ENCODE peak calls at places on chromosome 1, in six cellular contexts. Q is T-helper 1 cell, A is C1 segment of cervical spinal cord, G is kidney, D is fibroblast of lung, H is AG09319. R is an unnamed sample.

GRCh38 chr1:30706528-30706927 is 16.9 kb downstream of the MATN1 start:
- DNase-seq in Q (no peak), A (peak), G (peak), H (no peak), D (peak), R (no peak)

GRCh38 chr1:79777481-79778219 is 771.1 kb upstream of the ADGRL4 start:
- DNase-seq in H (no peak), D (no peak), A (no peak), G (no peak), Q (no peak), R (no peak)

GRCh38 chr1:168422203-168422848 is 121.5 kb downstream of the XCL2 start:
- DNase-seq in A (no peak), H (no peak), G (no peak), D (no peak), Q (no peak), R (no peak)

GRCh38 chr1:162062542-162063015 is 6.9 kb upstream of the NOS1AP start:
- DNase-seq in G (no peak), A (no peak), H (no peak), D (peak), Q (no peak), R (no peak)

GRCh38 chr1:91792393-91793032 is 93.4 kb downstream of the TGFBR3 start:
- DNase-seq in G (no peak), D (no peak), A (no peak), Q (no peak), H (no peak), R (no peak)

GRCh38 chr1:1304331-1305299 is 3.1 kb downstream of the ACAP3 start:
- DNase-seq in A (peak), G (peak), H (peak), Q (no peak), D (peak), R (peak)

GRCh38 chr1:160884579-160884978 is 401 bp downstream of the ITLN1 start:
- DNase-seq in A (no peak), G (no peak), D (no peak), Q (no peak), H (no peak), R (no peak)

GRCh38 chr1:10620776-10621175 is 146.0 kb downstream of the PEX14 start:
- DNase-seq in A (peak), H (no peak), Q (no peak), D (no peak), G (no peak), R (no peak)

GRCh38 chr1:90154711-90155110 is 159.8 kb downstream of the ZNF326 start:
- DNase-seq in A (no peak), Q (no peak), H (no peak), D (no peak), G (no peak), R (no peak)

GRCh38 chr1:184056921-184057496 is 5.5 kb downstream of the TSEN15 start:
- DNase-seq in A (no peak), Q (no peak), G (no peak), D (peak), H (no peak), R (no peak)

GRCh38 chr1:154115180-154115579 is 39.7 kb downstream of the NUP210L start:
- DNase-seq in G (no peak), D (no peak), H (no peak), Q (no peak), A (no peak), R (no peak)

GRCh38 chr1:208272311-208272710 is 28.1 kb upstream of the PLXNA2 start:
- DNase-seq in G (no peak), A (no peak), Q (no peak), D (no peak), H (no peak), R (no peak)

GRCh38 chr1:53541761-53542550 is 82.8 kb downstream of the DMRTB1 start:
- DNase-seq in D (peak), Q (no peak), G (peak), A (no peak), H (peak), R (no peak)

R was measured in smooth muscle cell of the brain vasculature.